ENCODE peak calls at places on chromosome 6, in ten cellular contexts. One of them, this sample, is unnamed.

GRCh38 chr6:167730441-167730840 is 96.3 kb upstream of the AFDN start:
- DNase-seq in AML-193: no peak
- DNase-seq in ovary: no peak
- DNase-seq in stimulated activated naive CD8-positive, alpha-beta T cell treated with anti-CD3 and anti-CD28 coated beads, Interleukin-15, Interleukin-2, amounts not matched to agents 100 U/mL and 50 U/mL, for 24 hours: no peak
- DNase-seq in ELR: no peak
- DNase-seq in endothelial cell: no peak
- DNase-seq in COR-L47: no peak
- DNase-seq in NB4: no peak
- DNase-seq in HTR-8/SVneo: no peak
- DNase-seq in T-cell: no peak
- DNase-seq in this sample: no peak

GRCh38 chr6:22025468-22026159 is 271.2 kb downstream of the PRL start:
- DNase-seq in AML-193: peak
- DNase-seq in ovary: peak
- DNase-seq in stimulated activated naive CD8-positive, alpha-beta T cell treated with anti-CD3 and anti-CD28 coated beads, Interleukin-15, Interleukin-2, amounts not matched to agents 100 U/mL and 50 U/mL, for 24 hours: peak
- DNase-seq in ELR: no peak
- DNase-seq in endothelial cell: peak
- DNase-seq in COR-L47: no peak
- DNase-seq in NB4: peak
- DNase-seq in HTR-8/SVneo: no peak
- DNase-seq in T-cell: no peak
- DNase-seq in this sample: no peak

GRCh38 chr6:155346957-155347356 is 32.7 kb upstream of the TFB1M start:
- DNase-seq in AML-193: no peak
- DNase-seq in ovary: no peak
- DNase-seq in stimulated activated naive CD8-positive, alpha-beta T cell treated with anti-CD3 and anti-CD28 coated beads, Interleukin-15, Interleukin-2, amounts not matched to agents 100 U/mL and 50 U/mL, for 24 hours: no peak
- DNase-seq in ELR: no peak
- DNase-seq in endothelial cell: no peak
- DNase-seq in COR-L47: no peak
- DNase-seq in NB4: no peak
- DNase-seq in HTR-8/SVneo: no peak
- DNase-seq in T-cell: no peak
- DNase-seq in this sample: no peak

GRCh38 chr6:44869321-44869897 is 458.7 kb upstream of the RUNX2 start:
- DNase-seq in AML-193: no peak
- DNase-seq in ovary: no peak
- DNase-seq in stimulated activated naive CD8-positive, alpha-beta T cell treated with anti-CD3 and anti-CD28 coated beads, Interleukin-15, Interleukin-2, amounts not matched to agents 100 U/mL and 50 U/mL, for 24 hours: peak
- DNase-seq in ELR: no peak
- DNase-seq in endothelial cell: no peak
- DNase-seq in COR-L47: no peak
- DNase-seq in NB4: no peak
- DNase-seq in HTR-8/SVneo: no peak
- DNase-seq in T-cell: no peak
- DNase-seq in this sample: no peak

GRCh38 chr6:57324538-57324937 is 7.1 kb downstream of the PRIM2 start:
- DNase-seq in AML-193: peak
- DNase-seq in ovary: no peak
- DNase-seq in stimulated activated naive CD8-positive, alpha-beta T cell treated with anti-CD3 and anti-CD28 coated beads, Interleukin-15, Interleukin-2, amounts not matched to agents 100 U/mL and 50 U/mL, for 24 hours: no peak
- DNase-seq in ELR: peak
- DNase-seq in endothelial cell: no peak
- DNase-seq in COR-L47: no peak
- DNase-seq in NB4: peak
- DNase-seq in HTR-8/SVneo: no peak
- DNase-seq in T-cell: no peak
- DNase-seq in this sample: no peak

GRCh38 chr6:46078294-46078693 is 51.5 kb upstream of the ENPP4 start:
- DNase-seq in AML-193: no peak
- DNase-seq in ovary: no peak
- DNase-seq in stimulated activated naive CD8-positive, alpha-beta T cell treated with anti-CD3 and anti-CD28 coated beads, Interleukin-15, Interleukin-2, amounts not matched to agents 100 U/mL and 50 U/mL, for 24 hours: no peak
- DNase-seq in ELR: no peak
- DNase-seq in endothelial cell: no peak
- DNase-seq in COR-L47: no peak
- DNase-seq in NB4: no peak
- DNase-seq in HTR-8/SVneo: no peak
- DNase-seq in T-cell: no peak
- DNase-seq in this sample: no peak

GRCh38 chr6:163092846-163093245 is 321.7 kb upstream of the QKI start:
- DNase-seq in AML-193: no peak
- DNase-seq in ovary: no peak
- DNase-seq in stimulated activated naive CD8-positive, alpha-beta T cell treated with anti-CD3 and anti-CD28 coated beads, Interleukin-15, Interleukin-2, amounts not matched to agents 100 U/mL and 50 U/mL, for 24 hours: no peak
- DNase-seq in ELR: no peak
- DNase-seq in endothelial cell: no peak
- DNase-seq in COR-L47: no peak
- DNase-seq in NB4: no peak
- DNase-seq in HTR-8/SVneo: no peak
- DNase-seq in T-cell: no peak
- DNase-seq in this sample: no peak

GRCh38 chr6:53119349-53119748 is 29.3 kb downstream of the GCM1 start:
- DNase-seq in AML-193: no peak
- DNase-seq in ovary: no peak
- DNase-seq in stimulated activated naive CD8-positive, alpha-beta T cell treated with anti-CD3 and anti-CD28 coated beads, Interleukin-15, Interleukin-2, amounts not matched to agents 100 U/mL and 50 U/mL, for 24 hours: no peak
- DNase-seq in ELR: peak
- DNase-seq in endothelial cell: no peak
- DNase-seq in COR-L47: no peak
- DNase-seq in NB4: no peak
- DNase-seq in HTR-8/SVneo: no peak
- DNase-seq in T-cell: no peak
- DNase-seq in this sample: no peak

GRCh38 chr6:98848539-98849210 is 14.3 kb downstream of the POU3F2 start:
- DNase-seq in AML-193: no peak
- DNase-seq in ovary: no peak
- DNase-seq in stimulated activated naive CD8-positive, alpha-beta T cell treated with anti-CD3 and anti-CD28 coated beads, Interleukin-15, Interleukin-2, amounts not matched to agents 100 U/mL and 50 U/mL, for 24 hours: no peak
- DNase-seq in ELR: no peak
- DNase-seq in endothelial cell: no peak
- DNase-seq in COR-L47: no peak
- DNase-seq in NB4: no peak
- DNase-seq in HTR-8/SVneo: no peak
- DNase-seq in T-cell: no peak
- DNase-seq in this sample: no peak

GRCh38 chr6:109083657-109084056 is 11.0 kb downstream of the SESN1 start:
- DNase-seq in AML-193: no peak
- DNase-seq in ovary: no peak
- DNase-seq in stimulated activated naive CD8-positive, alpha-beta T cell treated with anti-CD3 and anti-CD28 coated beads, Interleukin-15, Interleukin-2, amounts not matched to agents 100 U/mL and 50 U/mL, for 24 hours: no peak
- DNase-seq in ELR: no peak
- DNase-seq in endothelial cell: no peak
- DNase-seq in COR-L47: peak
- DNase-seq in NB4: no peak
- DNase-seq in HTR-8/SVneo: no peak
- DNase-seq in T-cell: no peak
- DNase-seq in this sample: no peak

GRCh38 chr6:145332001-145332400 is 403.3 kb downstream of the EPM2A start:
- DNase-seq in AML-193: no peak
- DNase-seq in ovary: no peak
- DNase-seq in stimulated activated naive CD8-positive, alpha-beta T cell treated with anti-CD3 and anti-CD28 coated beads, Interleukin-15, Interleukin-2, amounts not matched to agents 100 U/mL and 50 U/mL, for 24 hours: no peak
- DNase-seq in ELR: no peak
- DNase-seq in endothelial cell: no peak
- DNase-seq in COR-L47: no peak
- DNase-seq in NB4: no peak
- DNase-seq in HTR-8/SVneo: no peak
- DNase-seq in T-cell: no peak
- DNase-seq in this sample: no peak

GRCh38 chr6:84967389-84967788 is 203.0 kb upstream of the TBX18 start:
- DNase-seq in AML-193: peak
- DNase-seq in ovary: no peak
- DNase-seq in stimulated activated naive CD8-positive, alpha-beta T cell treated with anti-CD3 and anti-CD28 coated beads, Interleukin-15, Interleukin-2, amounts not matched to agents 100 U/mL and 50 U/mL, for 24 hours: no peak
- DNase-seq in ELR: peak
- DNase-seq in endothelial cell: peak
- DNase-seq in COR-L47: peak
- DNase-seq in NB4: peak
- DNase-seq in HTR-8/SVneo: peak
- DNase-seq in T-cell: no peak
- DNase-seq in this sample: no peak

GRCh38 chr6:1611572-1612385 is 2.1 kb downstream of the FOXC1 start:
- DNase-seq in AML-193: peak
- DNase-seq in ovary: no peak
- DNase-seq in stimulated activated naive CD8-positive, alpha-beta T cell treated with anti-CD3 and anti-CD28 coated beads, Interleukin-15, Interleukin-2, amounts not matched to agents 100 U/mL and 50 U/mL, for 24 hours: no peak
- DNase-seq in ELR: peak
- DNase-seq in endothelial cell: peak
- DNase-seq in COR-L47: no peak
- DNase-seq in NB4: peak
- DNase-seq in HTR-8/SVneo: no peak
- DNase-seq in T-cell: no peak
- DNase-seq in this sample: no peak

GRCh38 chr6:157096522-157096921 is 226.8 kb downstream of the TMEM242 start:
- DNase-seq in AML-193: no peak
- DNase-seq in ovary: no peak
- DNase-seq in stimulated activated naive CD8-positive, alpha-beta T cell treated with anti-CD3 and anti-CD28 coated beads, Interleukin-15, Interleukin-2, amounts not matched to agents 100 U/mL and 50 U/mL, for 24 hours: no peak
- DNase-seq in ELR: no peak
- DNase-seq in endothelial cell: no peak
- DNase-seq in COR-L47: no peak
- DNase-seq in NB4: no peak
- DNase-seq in HTR-8/SVneo: no peak
- DNase-seq in T-cell: no peak
- DNase-seq in this sample: peak

GRCh38 chr6:160973311-160973710 is 18.3 kb upstream of the MAP3K4 start:
- DNase-seq in AML-193: no peak
- DNase-seq in ovary: peak
- DNase-seq in stimulated activated naive CD8-positive, alpha-beta T cell treated with anti-CD3 and anti-CD28 coated beads, Interleukin-15, Interleukin-2, amounts not matched to agents 100 U/mL and 50 U/mL, for 24 hours: no peak
- DNase-seq in ELR: no peak
- DNase-seq in endothelial cell: no peak
- DNase-seq in COR-L47: no peak
- DNase-seq in NB4: no peak
- DNase-seq in HTR-8/SVneo: no peak
- DNase-seq in T-cell: no peak
- DNase-seq in this sample: no peak

GRCh38 chr6:158789115-158789917 is 29.9 kb downstream of the EZR start:
- DNase-seq in AML-193: no peak
- DNase-seq in ovary: no peak
- DNase-seq in stimulated activated naive CD8-positive, alpha-beta T cell treated with anti-CD3 and anti-CD28 coated beads, Interleukin-15, Interleukin-2, amounts not matched to agents 100 U/mL and 50 U/mL, for 24 hours: no peak
- DNase-seq in ELR: no peak
- DNase-seq in endothelial cell: no peak
- DNase-seq in COR-L47: no peak
- DNase-seq in NB4: no peak
- DNase-seq in HTR-8/SVneo: no peak
- DNase-seq in T-cell: peak
- DNase-seq in this sample: no peak

GRCh38 chr6:43774776-43775583 is 5.0 kb downstream of the VEGFA start:
- DNase-seq in AML-193: peak
- DNase-seq in ovary: peak
- DNase-seq in stimulated activated naive CD8-positive, alpha-beta T cell treated with anti-CD3 and anti-CD28 coated beads, Interleukin-15, Interleukin-2, amounts not matched to agents 100 U/mL and 50 U/mL, for 24 hours: peak
- DNase-seq in ELR: peak
- DNase-seq in endothelial cell: peak
- DNase-seq in COR-L47: peak
- DNase-seq in NB4: peak
- DNase-seq in HTR-8/SVneo: peak
- DNase-seq in T-cell: peak
- DNase-seq in this sample: peak

GRCh38 chr6:138007014-138007472 is 100.2 kb downstream of the PERP start:
- DNase-seq in AML-193: peak
- DNase-seq in ovary: no peak
- DNase-seq in stimulated activated naive CD8-positive, alpha-beta T cell treated with anti-CD3 and anti-CD28 coated beads, Interleukin-15, Interleukin-2, amounts not matched to agents 100 U/mL and 50 U/mL, for 24 hours: peak
- DNase-seq in ELR: peak
- DNase-seq in endothelial cell: peak
- DNase-seq in COR-L47: no peak
- DNase-seq in NB4: peak
- DNase-seq in HTR-8/SVneo: peak
- DNase-seq in T-cell: no peak
- DNase-seq in this sample: no peak